ENCODE peak calls at places on chromosome 17, in eight cellular contexts. X is stimulated activated CD8-positive, alpha-beta memory T cell treated with anti-CD3 and anti-CD28 coated beads, Interleukin-2, amount 100 ng/mL, for 48 hours; P is NCI-H446 treated with DMSO at 0.1 percent for 48 hours; H is T-helper 1 cell; O is substantia nigra; K is NCI-H187; E is AG09319; A is lower lobe of right lung. I is an unnamed sample.
A peak's percentile ranks its signal among the peaks of the same experiment; 100 is the strongest.

GRCh38 chr17:75875940-75876189 is 2.5 kb downstream of the TRIM47 start:
- DNase-seq in A (no peak), O (no peak), E (no peak), X (no peak), P (peak; percentile 72), K (no peak), H (no peak), I (peak; percentile 62)

GRCh38 chr17:63956296-63956920 is 16.3 kb downstream of the SCN4A start:
- DNase-seq in X (no peak), E (no peak), K (no peak), O (no peak), H (no peak), A (no peak), P (no peak), I (no peak)

GRCh38 chr17:11300738-11301137 is 59.7 kb downstream of the SHISA6 start:
- DNase-seq in K (no peak), E (no peak), X (no peak), O (no peak), A (no peak), H (no peak), P (no peak), I (no peak)

GRCh38 chr17:75823257-75824041 is 20.8 kb downstream of the UNC13D start:
- DNase-seq in H (no peak), X (no peak), P (no peak), E (no peak), O (no peak), A (no peak), K (no peak), I (no peak)

GRCh38 chr17:78818932-78819331 is 21.7 kb downstream of the USP36 start:
- DNase-seq in H (peak; percentile 35), P (no peak), O (no peak), K (no peak), A (no peak), E (no peak), X (no peak), I (no peak)

GRCh38 chr17:17551361-17551760 is 40.1 kb downstream of the PEMT start:
- DNase-seq in A (no peak), O (no peak), X (no peak), E (no peak), P (no peak), H (no peak), K (no peak), I (peak; percentile 55)

GRCh38 chr17:62630365-62631085 is 3.1 kb downstream of the MRC2 start:
- DNase-seq in X (no peak), E (no peak), O (no peak), P (no peak), K (no peak), H (no peak), A (no peak), I (no peak)

GRCh38 chr17:57868007-57868774 is 18.3 kb upstream of the MRPS23 start:
- DNase-seq in X (no peak), H (no peak), O (no peak), P (peak; percentile 65), E (peak; percentile 84), K (no peak), A (peak; percentile 68), I (peak; percentile 93)

GRCh38 chr17:73541561-73541981 is 102.7 kb downstream of the SDK2 start:
- DNase-seq in O (no peak), H (no peak), P (no peak), E (no peak), A (no peak), X (no peak), K (no peak), I (no peak)

GRCh38 chr17:16962804-16963203 is 9.1 kb downstream of the TNFRSF13B start:
- DNase-seq in K (no peak), E (no peak), O (no peak), X (no peak), A (no peak), H (no peak), P (no peak), I (no peak)

GRCh38 chr17:3482851-3483250 is 7.1 kb downstream of the ASPA start:
- DNase-seq in K (no peak), H (no peak), X (no peak), A (no peak), P (no peak), O (no peak), E (no peak), I (no peak)

GRCh38 chr17:39924691-39925055 is 2.7 kb downstream of the ORMDL3 start:
- DNase-seq in A (no peak), K (no peak), O (no peak), H (no peak), P (no peak), E (no peak), X (no peak), I (no peak)

GRCh38 chr17:46764709-46765401 is 53.6 kb downstream of the WNT3 start:
- DNase-seq in E (peak; percentile 36), X (no peak), P (peak; percentile 69), H (no peak), A (peak; percentile 74), O (no peak), K (no peak), I (no peak)

GRCh38 chr17:50943575-50943933 is 77.4 kb upstream of the TOB1 start:
- DNase-seq in H (no peak), P (no peak), O (no peak), X (no peak), A (no peak), K (no peak), E (no peak), I (peak; percentile 16)

GRCh38 chr17:35160354-35161201 is 13.0 kb downstream of the UNC45B start:
- DNase-seq in K (no peak), H (no peak), O (no peak), P (no peak), E (no peak), A (no peak), X (no peak), I (no peak)

GRCh38 chr17:64291268-64291851 is 28.3 kb upstream of the TEX2 start:
- DNase-seq in X (no peak), E (no peak), A (no peak), H (no peak), O (no peak), P (no peak), K (no peak), I (no peak)

I was measured in uterus.